ENCODE peak calls at places on chromosomes 2 and 18, in seven cellular contexts. One of them, this sample, is unnamed.

GRCh38 chr18:21404426-21404825 is 162.4 kb downstream of the GREB1L start:
- DNase-seq in activated T-cell treated with anti-CD3 and anti-CD28 coated beads for 1 hour: no peak
- DNase-seq in T-helper 1 cell: no peak
- DNase-seq in stimulated activated CD4-positive, alpha-beta T cell treated with anti-CD3 and anti-CD28 coated beads, TNF-alpha, amount 100 ng/mL, for 4 hours: no peak
- DNase-seq in cardiac septum: no peak
- DNase-seq in HT1080: no peak
- DNase-seq in activated CD8-positive, alpha-beta memory T cell treated with anti-CD3 and anti-CD28 coated beads for 24 hours: no peak
- DNase-seq in this sample: no peak

GRCh38 chr2:198296665-198297308 is 492.4 kb downstream of the PLCL1 start:
- DNase-seq in activated T-cell treated with anti-CD3 and anti-CD28 coated beads for 1 hour: peak; percentile 50
- DNase-seq in activated CD8-positive, alpha-beta memory T cell treated with anti-CD3 and anti-CD28 coated beads for 24 hours: peak; percentile 74
- DNase-seq in HT1080: peak; percentile 46
- DNase-seq in stimulated activated CD4-positive, alpha-beta T cell treated with anti-CD3 and anti-CD28 coated beads, TNF-alpha, amount 100 ng/mL, for 4 hours: peak; percentile 25
- DNase-seq in T-helper 1 cell: peak; percentile 25
- DNase-seq in cardiac septum: no peak
- DNase-seq in this sample: no peak

GRCh38 chr2:229416116-229416694 is 145.1 kb upstream of the PID1 start:
- DNase-seq in cardiac septum: no peak
- DNase-seq in activated CD8-positive, alpha-beta memory T cell treated with anti-CD3 and anti-CD28 coated beads for 24 hours: no peak
- DNase-seq in activated T-cell treated with anti-CD3 and anti-CD28 coated beads for 1 hour: no peak
- DNase-seq in stimulated activated CD4-positive, alpha-beta T cell treated with anti-CD3 and anti-CD28 coated beads, TNF-alpha, amount 100 ng/mL, for 4 hours: no peak
- DNase-seq in T-helper 1 cell: no peak
- DNase-seq in HT1080: peak; percentile 56
- DNase-seq in this sample: no peak

GRCh38 chr2:154698789-154699559 is 479 bp downstream of the KCNJ3 start:
- DNase-seq in cardiac septum: no peak
- DNase-seq in activated T-cell treated with anti-CD3 and anti-CD28 coated beads for 1 hour: no peak
- DNase-seq in T-helper 1 cell: no peak
- DNase-seq in HT1080: no peak
- DNase-seq in stimulated activated CD4-positive, alpha-beta T cell treated with anti-CD3 and anti-CD28 coated beads, TNF-alpha, amount 100 ng/mL, for 4 hours: no peak
- DNase-seq in activated CD8-positive, alpha-beta memory T cell treated with anti-CD3 and anti-CD28 coated beads for 24 hours: no peak
- DNase-seq in this sample: no peak

GRCh38 chr2:26848336-26849055 is 564 bp downstream of the DPYSL5 start:
- DNase-seq in stimulated activated CD4-positive, alpha-beta T cell treated with anti-CD3 and anti-CD28 coated beads, TNF-alpha, amount 100 ng/mL, for 4 hours: no peak
- DNase-seq in HT1080: no peak
- DNase-seq in activated T-cell treated with anti-CD3 and anti-CD28 coated beads for 1 hour: no peak
- DNase-seq in activated CD8-positive, alpha-beta memory T cell treated with anti-CD3 and anti-CD28 coated beads for 24 hours: peak; percentile 69
- DNase-seq in T-helper 1 cell: peak; percentile 6
- DNase-seq in cardiac septum: no peak
- DNase-seq in this sample: no peak

GRCh38 chr18:59540356-59540755 is 156.9 kb downstream of the CCBE1 start:
- DNase-seq in activated T-cell treated with anti-CD3 and anti-CD28 coated beads for 1 hour: no peak
- DNase-seq in stimulated activated CD4-positive, alpha-beta T cell treated with anti-CD3 and anti-CD28 coated beads, TNF-alpha, amount 100 ng/mL, for 4 hours: no peak
- DNase-seq in cardiac septum: no peak
- DNase-seq in HT1080: no peak
- DNase-seq in activated CD8-positive, alpha-beta memory T cell treated with anti-CD3 and anti-CD28 coated beads for 24 hours: no peak
- DNase-seq in T-helper 1 cell: no peak
- DNase-seq in this sample: no peak

GRCh38 chr2:25988134-25988533 is 5.8 kb upstream of the KIF3C start:
- DNase-seq in stimulated activated CD4-positive, alpha-beta T cell treated with anti-CD3 and anti-CD28 coated beads, TNF-alpha, amount 100 ng/mL, for 4 hours: no peak
- DNase-seq in activated T-cell treated with anti-CD3 and anti-CD28 coated beads for 1 hour: no peak
- DNase-seq in HT1080: no peak
- DNase-seq in activated CD8-positive, alpha-beta memory T cell treated with anti-CD3 and anti-CD28 coated beads for 24 hours: no peak
- DNase-seq in cardiac septum: no peak
- DNase-seq in T-helper 1 cell: no peak
- DNase-seq in this sample: no peak

GRCh38 chr18:76121049-76121448 is 374.0 kb downstream of the ZNF516 start:
- DNase-seq in HT1080: no peak
- DNase-seq in T-helper 1 cell: no peak
- DNase-seq in stimulated activated CD4-positive, alpha-beta T cell treated with anti-CD3 and anti-CD28 coated beads, TNF-alpha, amount 100 ng/mL, for 4 hours: no peak
- DNase-seq in activated CD8-positive, alpha-beta memory T cell treated with anti-CD3 and anti-CD28 coated beads for 24 hours: no peak
- DNase-seq in cardiac septum: no peak
- DNase-seq in activated T-cell treated with anti-CD3 and anti-CD28 coated beads for 1 hour: no peak
- DNase-seq in this sample: no peak

GRCh38 chr2:105610444-105611327 is 134.0 kb upstream of the NCK2 start:
- DNase-seq in T-helper 1 cell: no peak
- DNase-seq in cardiac septum: no peak
- DNase-seq in activated CD8-positive, alpha-beta memory T cell treated with anti-CD3 and anti-CD28 coated beads for 24 hours: no peak
- DNase-seq in stimulated activated CD4-positive, alpha-beta T cell treated with anti-CD3 and anti-CD28 coated beads, TNF-alpha, amount 100 ng/mL, for 4 hours: no peak
- DNase-seq in HT1080: peak; percentile 46
- DNase-seq in activated T-cell treated with anti-CD3 and anti-CD28 coated beads for 1 hour: no peak
- DNase-seq in this sample: no peak

GRCh38 chr2:65092791-65093190 is 36.6 kb downstream of the CEP68 start:
- DNase-seq in activated T-cell treated with anti-CD3 and anti-CD28 coated beads for 1 hour: no peak
- DNase-seq in cardiac septum: no peak
- DNase-seq in T-helper 1 cell: no peak
- DNase-seq in HT1080: no peak
- DNase-seq in activated CD8-positive, alpha-beta memory T cell treated with anti-CD3 and anti-CD28 coated beads for 24 hours: no peak
- DNase-seq in stimulated activated CD4-positive, alpha-beta T cell treated with anti-CD3 and anti-CD28 coated beads, TNF-alpha, amount 100 ng/mL, for 4 hours: no peak
- DNase-seq in this sample: no peak

GRCh38 chr2:163471947-163472346 is 263.9 kb downstream of the FIGN start:
- DNase-seq in HT1080: no peak
- DNase-seq in cardiac septum: no peak
- DNase-seq in activated CD8-positive, alpha-beta memory T cell treated with anti-CD3 and anti-CD28 coated beads for 24 hours: no peak
- DNase-seq in activated T-cell treated with anti-CD3 and anti-CD28 coated beads for 1 hour: no peak
- DNase-seq in stimulated activated CD4-positive, alpha-beta T cell treated with anti-CD3 and anti-CD28 coated beads, TNF-alpha, amount 100 ng/mL, for 4 hours: no peak
- DNase-seq in T-helper 1 cell: no peak
- DNase-seq in this sample: no peak

GRCh38 chr2:137173514-137173913 is 408.2 kb downstream of the THSD7B start:
- DNase-seq in activated CD8-positive, alpha-beta memory T cell treated with anti-CD3 and anti-CD28 coated beads for 24 hours: no peak
- DNase-seq in T-helper 1 cell: no peak
- DNase-seq in stimulated activated CD4-positive, alpha-beta T cell treated with anti-CD3 and anti-CD28 coated beads, TNF-alpha, amount 100 ng/mL, for 4 hours: no peak
- DNase-seq in HT1080: peak; percentile 44
- DNase-seq in activated T-cell treated with anti-CD3 and anti-CD28 coated beads for 1 hour: no peak
- DNase-seq in cardiac septum: no peak
- DNase-seq in this sample: no peak

GRCh38 chr18:55672574-55673361 is 84.8 kb upstream of the TCF4 start:
- DNase-seq in activated T-cell treated with anti-CD3 and anti-CD28 coated beads for 1 hour: no peak
- DNase-seq in T-helper 1 cell: no peak
- DNase-seq in activated CD8-positive, alpha-beta memory T cell treated with anti-CD3 and anti-CD28 coated beads for 24 hours: no peak
- DNase-seq in stimulated activated CD4-positive, alpha-beta T cell treated with anti-CD3 and anti-CD28 coated beads, TNF-alpha, amount 100 ng/mL, for 4 hours: no peak
- DNase-seq in cardiac septum: no peak
- DNase-seq in HT1080: no peak
- DNase-seq in this sample: no peak

GRCh38 chr2:30514134-30514860 is 67.3 kb downstream of the LCLAT1 start:
- DNase-seq in T-helper 1 cell: no peak
- DNase-seq in activated CD8-positive, alpha-beta memory T cell treated with anti-CD3 and anti-CD28 coated beads for 24 hours: no peak
- DNase-seq in stimulated activated CD4-positive, alpha-beta T cell treated with anti-CD3 and anti-CD28 coated beads, TNF-alpha, amount 100 ng/mL, for 4 hours: no peak
- DNase-seq in HT1080: peak; percentile 49
- DNase-seq in activated T-cell treated with anti-CD3 and anti-CD28 coated beads for 1 hour: no peak
- DNase-seq in cardiac septum: no peak
- DNase-seq in this sample: no peak

GRCh38 chr18:32549248-32549842 is 78.7 kb upstream of the GAREM1 start:
- DNase-seq in HT1080: peak; percentile 18
- DNase-seq in activated CD8-positive, alpha-beta memory T cell treated with anti-CD3 and anti-CD28 coated beads for 24 hours: peak; percentile 63
- DNase-seq in T-helper 1 cell: peak; percentile 8
- DNase-seq in stimulated activated CD4-positive, alpha-beta T cell treated with anti-CD3 and anti-CD28 coated beads, TNF-alpha, amount 100 ng/mL, for 4 hours: peak; percentile 8
- DNase-seq in cardiac septum: no peak
- DNase-seq in activated T-cell treated with anti-CD3 and anti-CD28 coated beads for 1 hour: peak; percentile 19
- DNase-seq in this sample: no peak

GRCh38 chr18:49894827-49895226 is 81.5 kb upstream of the ACAA2 start:
- DNase-seq in T-helper 1 cell: no peak
- DNase-seq in cardiac septum: no peak
- DNase-seq in activated CD8-positive, alpha-beta memory T cell treated with anti-CD3 and anti-CD28 coated beads for 24 hours: no peak
- DNase-seq in activated T-cell treated with anti-CD3 and anti-CD28 coated beads for 1 hour: no peak
- DNase-seq in stimulated activated CD4-positive, alpha-beta T cell treated with anti-CD3 and anti-CD28 coated beads, TNF-alpha, amount 100 ng/mL, for 4 hours: no peak
- DNase-seq in HT1080: no peak
- DNase-seq in this sample: no peak

GRCh38 chr2:218168635-218169462 is 2.1 kb upstream of the CXCR1 start:
- DNase-seq in activated T-cell treated with anti-CD3 and anti-CD28 coated beads for 1 hour: peak; percentile 64
- DNase-seq in stimulated activated CD4-positive, alpha-beta T cell treated with anti-CD3 and anti-CD28 coated beads, TNF-alpha, amount 100 ng/mL, for 4 hours: peak; percentile 37
- DNase-seq in T-helper 1 cell: peak; percentile 35
- DNase-seq in cardiac septum: no peak
- DNase-seq in HT1080: peak; percentile 26
- DNase-seq in activated CD8-positive, alpha-beta memory T cell treated with anti-CD3 and anti-CD28 coated beads for 24 hours: peak; percentile 84
- DNase-seq in this sample: no peak

GRCh38 chr18:48408727-48409590 is at the start of gene ZBTB7C:
- DNase-seq in activated CD8-positive, alpha-beta memory T cell treated with anti-CD3 and anti-CD28 coated beads for 24 hours: peak; percentile 59
- DNase-seq in HT1080: no peak
- DNase-seq in activated T-cell treated with anti-CD3 and anti-CD28 coated beads for 1 hour: no peak
- DNase-seq in T-helper 1 cell: peak; percentile 15
- DNase-seq in cardiac septum: no peak
- DNase-seq in stimulated activated CD4-positive, alpha-beta T cell treated with anti-CD3 and anti-CD28 coated beads, TNF-alpha, amount 100 ng/mL, for 4 hours: no peak
- DNase-seq in this sample: no peak

GRCh38 chr2:120210234-120210781 is 12.9 kb downstream of the TMEM185B start:
- DNase-seq in cardiac septum: no peak
- DNase-seq in HT1080: no peak
- DNase-seq in stimulated activated CD4-positive, alpha-beta T cell treated with anti-CD3 and anti-CD28 coated beads, TNF-alpha, amount 100 ng/mL, for 4 hours: no peak
- DNase-seq in T-helper 1 cell: no peak
- DNase-seq in activated T-cell treated with anti-CD3 and anti-CD28 coated beads for 1 hour: no peak
- DNase-seq in activated CD8-positive, alpha-beta memory T cell treated with anti-CD3 and anti-CD28 coated beads for 24 hours: no peak
- DNase-seq in this sample: no peak

GRCh38 chr2:145006957-145007672 is 487.2 kb upstream of the ZEB2 start:
- DNase-seq in stimulated activated CD4-positive, alpha-beta T cell treated with anti-CD3 and anti-CD28 coated beads, TNF-alpha, amount 100 ng/mL, for 4 hours: no peak
- DNase-seq in cardiac septum: peak; percentile 73
- DNase-seq in T-helper 1 cell: no peak
- DNase-seq in activated T-cell treated with anti-CD3 and anti-CD28 coated beads for 1 hour: no peak
- DNase-seq in HT1080: peak; percentile 98
- DNase-seq in activated CD8-positive, alpha-beta memory T cell treated with anti-CD3 and anti-CD28 coated beads for 24 hours: no peak
- DNase-seq in this sample: no peak

GRCh38 chr2:184532541-184532940 is 65.8 kb upstream of the ZNF804A start:
- DNase-seq in activated T-cell treated with anti-CD3 and anti-CD28 coated beads for 1 hour: no peak
- DNase-seq in activated CD8-positive, alpha-beta memory T cell treated with anti-CD3 and anti-CD28 coated beads for 24 hours: no peak
- DNase-seq in T-helper 1 cell: no peak
- DNase-seq in HT1080: no peak
- DNase-seq in cardiac septum: no peak
- DNase-seq in stimulated activated CD4-positive, alpha-beta T cell treated with anti-CD3 and anti-CD28 coated beads, TNF-alpha, amount 100 ng/mL, for 4 hours: no peak
- DNase-seq in this sample: no peak

GRCh38 chr2:28276076-28276618 is 116.5 kb upstream of the FOSL2 start:
- DNase-seq in activated CD8-positive, alpha-beta memory T cell treated with anti-CD3 and anti-CD28 coated beads for 24 hours: peak; percentile 64
- DNase-seq in T-helper 1 cell: no peak
- DNase-seq in HT1080: peak; percentile 99
- DNase-seq in stimulated activated CD4-positive, alpha-beta T cell treated with anti-CD3 and anti-CD28 coated beads, TNF-alpha, amount 100 ng/mL, for 4 hours: no peak
- DNase-seq in cardiac septum: no peak
- DNase-seq in activated T-cell treated with anti-CD3 and anti-CD28 coated beads for 1 hour: no peak
- DNase-seq in this sample: no peak

GRCh38 chr2:39007875-39008504 is 112.9 kb downstream of the SOS1 start:
- DNase-seq in cardiac septum: no peak
- DNase-seq in T-helper 1 cell: no peak
- DNase-seq in stimulated activated CD4-positive, alpha-beta T cell treated with anti-CD3 and anti-CD28 coated beads, TNF-alpha, amount 100 ng/mL, for 4 hours: no peak
- DNase-seq in activated T-cell treated with anti-CD3 and anti-CD28 coated beads for 1 hour: no peak
- DNase-seq in activated CD8-positive, alpha-beta memory T cell treated with anti-CD3 and anti-CD28 coated beads for 24 hours: no peak
- DNase-seq in HT1080: no peak
- DNase-seq in this sample: no peak

GRCh38 chr2:80149991-80150390 is 154.6 kb downstream of the LRRTM1 start:
- DNase-seq in cardiac septum: no peak
- DNase-seq in stimulated activated CD4-positive, alpha-beta T cell treated with anti-CD3 and anti-CD28 coated beads, TNF-alpha, amount 100 ng/mL, for 4 hours: no peak
- DNase-seq in HT1080: no peak
- DNase-seq in activated CD8-positive, alpha-beta memory T cell treated with anti-CD3 and anti-CD28 coated beads for 24 hours: no peak
- DNase-seq in activated T-cell treated with anti-CD3 and anti-CD28 coated beads for 1 hour: no peak
- DNase-seq in T-helper 1 cell: no peak
- DNase-seq in this sample: no peak

GRCh38 chr18:38047820-38048219 is 482.2 kb upstream of the CELF4 start:
- DNase-seq in cardiac septum: no peak
- DNase-seq in stimulated activated CD4-positive, alpha-beta T cell treated with anti-CD3 and anti-CD28 coated beads, TNF-alpha, amount 100 ng/mL, for 4 hours: no peak
- DNase-seq in HT1080: no peak
- DNase-seq in activated CD8-positive, alpha-beta memory T cell treated with anti-CD3 and anti-CD28 coated beads for 24 hours: no peak
- DNase-seq in activated T-cell treated with anti-CD3 and anti-CD28 coated beads for 1 hour: no peak
- DNase-seq in T-helper 1 cell: no peak
- DNase-seq in this sample: no peak

This sample was measured in vagina.